ENCODE peak calls at places on chromosomes 12 and 14, in five cellular contexts. V, E, I, R and O are unnamed samples.

GRCh38 chr12:99154264-99154982 is 493.1 kb upstream of the GARIN6 start:
- DNase-seq in V (no peak), R (no peak), I (peak; percentile 49), E (no peak), O (peak; percentile 30)

GRCh38 chr12:2099595-2099994 is 46.8 kb downstream of the CACNA1C start:
- DNase-seq in I (no peak), E (no peak), V (no peak), R (no peak), O (no peak)

GRCh38 chr12:76919388-76920181 is 40.8 kb upstream of the CSRP2 start:
- DNase-seq in E (no peak), V (no peak), R (no peak), I (no peak), O (no peak)

GRCh38 chr14:103528158-103528511 is 861 bp upstream of the TRMT61A start:
- DNase-seq in E (no peak), R (peak; percentile 41), I (no peak), V (no peak), O (no peak)

GRCh38 chr14:95525999-95526398 is 8.9 kb upstream of the GLRX5 start:
- DNase-seq in I (no peak), V (no peak), E (no peak), R (no peak), O (no peak)

GRCh38 chr14:99261916-99262787 is 9.8 kb downstream of the BCL11B start:
- DNase-seq in E (no peak), V (no peak), I (no peak), R (no peak), O (no peak)

GRCh38 chr12:32170437-32170998 is 63.9 kb downstream of the BICD1 start:
- DNase-seq in I (no peak), V (no peak), R (no peak), E (no peak), O (no peak)

GRCh38 chr12:122944588-122944987 is 21.7 kb downstream of the ABCB9 start:
- DNase-seq in I (no peak), R (peak; percentile 58), V (no peak), E (peak; percentile 56), O (no peak)

GRCh38 chr12:29711381-29711780 is 72.4 kb downstream of the TMTC1 start:
- DNase-seq in V (no peak), E (no peak), R (no peak), I (no peak), O (no peak)

GRCh38 chr12:20367731-20368652 is at the start of gene PDE3A:
- DNase-seq in E (peak; percentile 73), R (peak; percentile 91), I (peak; percentile 75), V (peak; percentile 67), O (peak; percentile 89)

GRCh38 chr12:43407816-43408645 is 144.0 kb downstream of the ADAMTS20 start:
- DNase-seq in I (no peak), E (peak; percentile 50), V (no peak), R (peak; percentile 12), O (no peak)

GRCh38 chr12:6954754-6955461 is 3.8 kb downstream of the PTPN6 start:
- DNase-seq in I (no peak), E (no peak), V (no peak), R (no peak), O (no peak)

GRCh38 chr14:79493081-79493652 is 718.1 kb downstream of the DIO2 start:
- DNase-seq in I (no peak), R (no peak), V (no peak), E (peak; percentile 14), O (no peak)

GRCh38 chr12:42396473-42397259 is 70.7 kb downstream of the PPHLN1 start:
- DNase-seq in I (no peak), R (no peak), E (no peak), V (no peak), O (no peak)

GRCh38 chr12:27824126-27824842 is 44.2 kb upstream of the MANSC4 start:
- DNase-seq in I (no peak), R (no peak), E (no peak), V (no peak), O (no peak)

GRCh38 chr14:89393346-89393745 is 23.7 kb downstream of the FOXN3 start:
- DNase-seq in E (peak; percentile 11), V (no peak), I (no peak), R (no peak), O (no peak)

GRCh38 chr12:66335746-66336145 is 33.5 kb downstream of the HELB start:
- DNase-seq in E (no peak), I (no peak), V (no peak), R (no peak), O (no peak)

GRCh38 chr14:89757313-89757939 is 197.1 kb downstream of the EFCAB11 start:
- DNase-seq in V (no peak), R (no peak), I (no peak), E (no peak), O (no peak)

GRCh38 chr14:76872796-76873432 is 46.7 kb downstream of the LRRC74A start:
- DNase-seq in I (peak; percentile 85), E (peak; percentile 35), V (peak; percentile 56), R (peak; percentile 50), O (peak; percentile 68)

GRCh38 chr14:39229222-39229543 is 4.5 kb upstream of the MIA2 start:
- DNase-seq in V (no peak), E (peak; percentile 7), R (no peak), I (no peak), O (no peak)

GRCh38 chr14:69553221-69553620 is 21.4 kb downstream of the CCDC177 start:
- DNase-seq in R (peak; percentile 79), V (no peak), E (peak; percentile 75), I (no peak), O (no peak)

GRCh38 chr12:120590741-120591407 is 9.7 kb upstream of the POP5 start:
- DNase-seq in R (no peak), E (no peak), V (no peak), I (no peak), O (no peak)

GRCh38 chr12:50620050-50620974 is 115.5 kb downstream of the DIP2B start:
- DNase-seq in V (peak; percentile 27), E (peak; percentile 95), R (peak; percentile 94), I (no peak), O (no peak)

GRCh38 chr14:55904086-55904485 is 214.1 kb upstream of the PELI2 start:
- DNase-seq in V (no peak), I (no peak), E (no peak), R (no peak), O (no peak)

GRCh38 chr14:64864258-64864657 is 15.4 kb downstream of the SPTB start:
- DNase-seq in R (no peak), V (no peak), I (no peak), E (no peak), O (no peak)

GRCh38 chr14:102097441-102098135 is 10.7 kb upstream of the HSP90AA1 start:
- DNase-seq in V (no peak), R (no peak), I (no peak), E (no peak), O (peak; percentile 55)

GRCh38 chr12:90499793-90500192 is 455.2 kb downstream of the CCER1 start:
- DNase-seq in R (no peak), I (no peak), V (no peak), E (no peak), O (no peak)

GRCh38 chr12:121175383-121176119 is 34.4 kb upstream of the P2RX4 start:
- DNase-seq in V (no peak), E (no peak), R (peak; percentile 47), I (no peak), O (no peak)

GRCh38 chr12:69243099-69244084 is 4.0 kb downstream of the CPSF6 start:
- DNase-seq in R (no peak), I (no peak), V (no peak), E (no peak), O (no peak)

GRCh38 chr12:131604146-131604844 is 106.6 kb upstream of the SFSWAP start:
- DNase-seq in E (no peak), R (no peak), V (no peak), I (no peak), O (no peak)

GRCh38 chr12:6178981-6179761 is 21.0 kb upstream of the CD9 start:
- DNase-seq in R (peak; percentile 86), V (no peak), E (peak; percentile 51), I (no peak), O (peak; percentile 66)

GRCh38 chr12:1806301-1807106 is 13.9 kb upstream of the LRTM2 start:
- DNase-seq in E (no peak), I (no peak), R (no peak), V (no peak), O (no peak)

GRCh38 chr12:106774808-106775524 is 484 bp downstream of the RIC8B start:
- DNase-seq in R (no peak), I (no peak), E (no peak), V (no peak), O (no peak)

GRCh38 chr12:116332705-116333380 is 55.4 kb upstream of the MED13L start:
- DNase-seq in R (no peak), E (no peak), I (no peak), V (peak; percentile 21), O (no peak)

GRCh38 chr12:116331876-116332275 is 54.4 kb upstream of the MED13L start:
- DNase-seq in E (no peak), R (no peak), I (no peak), V (no peak), O (no peak)

GRCh38 chr12:116336542-116337065 is 59.1 kb upstream of the MED13L start:
- DNase-seq in E (peak; percentile 77), V (no peak), R (peak; percentile 35), I (no peak), O (no peak)

GRCh38 chr12:116337312-116337711 is 59.8 kb upstream of the MED13L start:
- DNase-seq in I (no peak), E (no peak), V (no peak), R (no peak), O (no peak)

DNA sequence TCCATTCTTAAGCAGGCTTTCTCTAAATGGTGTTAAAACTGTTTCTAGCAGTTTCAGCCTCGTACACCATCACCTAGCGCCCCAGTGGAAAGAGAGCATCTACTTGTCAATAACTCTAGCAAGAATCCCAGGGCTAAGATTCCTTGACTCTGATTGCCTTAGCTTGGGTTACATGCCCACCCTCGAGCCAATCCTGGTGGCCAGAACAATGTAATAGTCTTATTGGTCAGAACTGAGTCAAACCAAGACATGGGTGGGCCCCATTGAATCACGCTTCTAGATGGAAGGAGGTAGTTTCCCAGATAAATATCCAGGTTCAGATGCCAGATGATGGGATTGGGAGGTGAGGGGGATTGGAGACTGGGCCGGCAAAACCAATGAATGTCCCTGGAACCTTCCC is 55.9 kb upstream of the MED13L start:
- DNase-seq in V (peak; percentile 27), E (no peak), R (no peak), I (no peak), O (no peak)
- H4K8ac ChIP-seq in V (no peak overlapping the region), E (no peak overlapping the region), R (no peak overlapping the region), I (no peak overlapping the region), O (no peak overlapping the region)

GRCh38 chr12:79553863-79554574 is 136.7 kb downstream of the PAWR start:
- DNase-seq in R (no peak), E (no peak), I (no peak), V (no peak), O (no peak)
- H3K18ac ChIP-seq in R (no peak overlapping the region), E (no peak overlapping the region), I (no peak overlapping the region), V (no peak overlapping the region), O (no peak overlapping the region)

GRCh38 chr12:114780746-114781399 is 96.9 kb upstream of the TBX3 start:
- DNase-seq in I (no peak), V (no peak), R (no peak), E (no peak), O (no peak)
- H4K8ac ChIP-seq in I (no peak overlapping the region), V (no peak overlapping the region), R (no peak overlapping the region), E (no peak overlapping the region), O (no peak overlapping the region)

GRCh38 chr14:24141030-24141880 is at the start of gene EMC9:
- DNase-seq in V (peak; percentile 99), R (peak; percentile 99), I (peak; percentile 98), E (peak; percentile 99), O (peak; percentile 100)
- H3K18ac ChIP-seq in V (peak within 1 kb of the TSS; percentile 99), R (peak within 1 kb of the TSS; percentile 96), I (peak within 1 kb of the TSS; percentile 97), E (peak within 1 kb of the TSS; percentile 5), O (peak within 1 kb of the TSS; percentile 46)